ENCODE peak calls at places on chromosomes 5 and 9, in five cellular contexts. H, Q, N, F and V are unnamed samples.
A peak's percentile ranks its signal among the peaks of the same experiment; 100 is the strongest.

GRCh38 chr5:124754206-124754927 is 7.9 kb upstream of the ZNF608 start:
- DNase-seq in N (no peak), H (no peak), F (no peak), Q (no peak), V (no peak)

GRCh38 chr5:115992848-115993350 is 30.6 kb downstream of the LVRN start:
- DNase-seq in Q (no peak), H (no peak), F (no peak), N (no peak), V (no peak)

GRCh38 chr5:136192015-136192525 is 892 bp downstream of the SMIM32 start:
- DNase-seq in N (no peak), H (no peak), Q (no peak), F (peak; percentile 57), V (peak; percentile 54)

GRCh38 chr9:20732118-20732517 is 48.1 kb downstream of the FOCAD start:
- DNase-seq in N (no peak), Q (no peak), F (no peak), H (peak; percentile 81), V (no peak)

GRCh38 chr5:175206651-175207050 is 237.3 kb downstream of the DRD1 start:
- DNase-seq in Q (no peak), H (no peak), F (no peak), N (no peak), V (no peak)

GRCh38 chr9:76591256-76591950 is 132.4 kb downstream of the GCNT1 start:
- DNase-seq in Q (no peak), N (no peak), H (no peak), F (no peak), V (no peak)

GRCh38 chr5:131994533-131995226 is 16.8 kb downstream of the ACSL6 start:
- DNase-seq in Q (no peak), H (no peak), F (no peak), N (no peak), V (no peak)

GRCh38 chr5:102450313-102450990 is 48.3 kb downstream of the SLCO6A1 start:
- DNase-seq in H (peak; percentile 15), Q (no peak), N (no peak), F (peak; percentile 53), V (no peak)

GRCh38 chr5:137639645-137640044 is 96.2 kb downstream of the KLHL3 start:
- DNase-seq in Q (no peak), N (no peak), F (no peak), H (no peak), V (no peak)

GRCh38 chr5:113273949-113274348 is 160.8 kb downstream of the TSSK1B start:
- DNase-seq in N (no peak), H (no peak), Q (no peak), F (no peak), V (no peak)

GRCh38 chr5:113311301-113311700 is 123.5 kb downstream of the TSSK1B start:
- DNase-seq in H (no peak), Q (no peak), F (no peak), N (no peak), V (no peak)

GRCh38 chr5:126446498-126447224 is 23.5 kb downstream of the GRAMD2B start:
- DNase-seq in Q (no peak), H (peak; percentile 98), N (no peak), F (no peak), V (no peak)

GRCh38 chr5:179187681-179188575 is 127.8 kb downstream of the ZNF354C start:
- DNase-seq in F (no peak), Q (no peak), N (no peak), H (no peak), V (no peak)

GRCh38 chr9:98215821-98216220 is 23.4 kb upstream of the CORO2A start:
- DNase-seq in H (no peak), N (peak; percentile 53), F (peak; percentile 59), Q (no peak), V (peak; percentile 58)

GRCh38 chr5:56142620-56143431 is 90.3 kb downstream of the ANKRD55 start:
- DNase-seq in F (no peak), H (peak; percentile 49), N (no peak), Q (no peak), V (no peak)

GRCh38 chr9:34994429-34995287 is 5.1 kb downstream of the DNAJB5 start:
- DNase-seq in N (peak; percentile 46), H (peak; percentile 43), F (peak; percentile 67), Q (no peak), V (peak; percentile 55)

GRCh38 chr9:134896834-134897583 is 16.4 kb downstream of the FCN2 start:
- DNase-seq in N (no peak), H (no peak), Q (no peak), F (no peak), V (no peak)

GRCh38 chr9:134895849-134896833 is 15.5 kb downstream of the FCN2 start:
- DNase-seq in Q (no peak), F (no peak), N (no peak), H (peak; percentile 55), V (no peak)

GRCh38 chr9:134894136-134894860 is 13.7 kb downstream of the FCN2 start:
- DNase-seq in F (no peak), N (no peak), H (no peak), Q (no peak), V (no peak)

GRCh38 chr9:134892820-134893420 is 12.3 kb downstream of the FCN2 start:
- DNase-seq in N (no peak), F (no peak), Q (no peak), H (no peak), V (no peak)

GRCh38 chr9:134895103-134895502 is 14.5 kb downstream of the FCN2 start:
- DNase-seq in H (no peak), N (no peak), F (no peak), Q (no peak), V (no peak)
- TF ChIP-seq CTCF in H (no peak), N (no peak), F (no peak), Q (no peak), V (no peak)

DNA sequence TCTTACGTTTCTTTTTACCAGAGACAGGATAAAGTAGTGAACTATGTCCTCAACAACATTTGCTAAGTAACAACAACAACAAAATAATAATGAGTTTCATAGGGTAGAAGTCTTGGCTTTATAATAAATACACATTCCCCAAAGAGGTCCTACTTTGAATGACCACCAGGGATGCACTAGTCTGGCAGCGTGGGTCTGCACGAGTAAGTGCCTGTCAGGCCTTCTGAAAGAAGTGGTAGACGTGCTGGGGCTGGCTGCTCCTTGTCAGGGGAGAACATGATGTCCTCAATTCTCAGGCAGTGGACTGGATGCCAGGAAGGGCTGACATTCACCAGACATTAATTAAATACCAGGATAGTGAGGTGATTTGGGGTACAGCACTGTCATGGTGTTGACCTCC is 331.1 kb downstream of the TMEM38B start:
- DNase-seq in Q (no peak), F (peak; percentile 28), N (no peak), H (no peak), V (no peak)
- TF ChIP-seq CTCF in Q (no peak), F (peak; percentile 49), N (peak; percentile 16), H (peak; percentile 16), V (peak; percentile 32)

GRCh38 chr5:140822281-140822629 is 842 bp downstream of the PCDHA5 start:
- DNase-seq in F (no peak), N (no peak), Q (no peak), H (no peak), V (no peak)

GRCh38 chr5:140823475-140823874 is 2.1 kb downstream of the PCDHA5 start:
- DNase-seq in F (no peak), H (no peak), N (no peak), Q (no peak), V (no peak)

GRCh38 chr5:140828402-140828737 is 610 bp downstream of the PCDHA6 start:
- DNase-seq in N (no peak), F (no peak), Q (no peak), H (no peak), V (peak; percentile 43)

DNA sequence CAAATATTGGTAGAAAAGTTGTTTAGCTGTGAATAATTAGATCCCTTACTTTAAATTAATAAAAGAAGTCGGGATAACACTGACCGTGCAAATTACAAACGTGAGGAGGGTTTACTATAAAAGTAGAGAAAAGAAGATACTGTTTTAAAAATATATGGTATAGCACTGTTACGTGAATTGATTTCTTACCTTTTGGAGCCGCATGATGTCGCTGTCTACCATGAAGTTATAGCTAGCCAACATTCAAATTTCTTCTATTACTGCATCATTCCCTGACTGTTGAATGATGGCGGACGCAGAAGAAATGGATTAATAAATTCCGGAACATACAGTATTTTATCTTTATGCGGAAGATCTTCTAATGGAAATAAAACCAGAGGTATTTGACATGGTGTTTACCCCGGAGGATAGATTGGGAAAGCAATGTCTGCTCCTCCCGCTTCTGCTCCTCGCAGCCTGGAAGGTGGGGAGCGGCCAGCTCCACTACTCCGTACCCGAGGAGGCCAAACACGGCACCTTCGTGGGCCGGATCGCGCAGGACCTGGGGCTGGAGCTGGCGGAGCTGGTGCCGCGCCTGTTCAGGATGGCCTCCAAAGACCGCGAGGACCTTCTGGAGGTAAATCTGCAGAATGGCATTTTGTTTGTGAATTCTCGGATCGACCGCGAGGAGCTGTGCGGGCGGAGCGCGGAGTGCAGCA is at the start of gene PCDHA6:
- DNase-seq in H (no peak), Q (no peak), N (peak; percentile 25), F (no peak), V (no peak)
- TF ChIP-seq CTCF in H (peak; percentile 44), Q (no peak), N (peak; percentile 37), F (peak; percentile 63), V (peak; percentile 35)

DNA sequence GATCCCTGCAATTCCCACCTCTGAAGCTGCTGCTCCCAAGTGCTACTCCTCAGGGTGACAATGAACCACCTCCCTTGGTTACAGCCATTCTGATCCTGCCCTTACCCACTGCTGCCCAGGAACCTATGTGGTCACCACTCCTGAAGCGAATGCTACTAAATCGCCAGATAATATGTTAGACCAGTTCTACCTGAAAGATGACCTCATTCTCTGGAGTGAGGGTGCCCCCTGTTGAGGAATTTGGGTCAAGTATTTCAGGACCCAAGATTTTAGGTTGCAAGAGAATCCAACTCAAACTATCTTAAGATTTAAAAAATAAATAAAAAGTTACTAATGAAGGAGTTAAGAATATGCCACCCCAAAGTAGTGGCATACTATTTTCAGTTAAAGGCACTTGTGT is 5.8 kb upstream of the SNAPC3 start:
- DNase-seq in F (peak; percentile 42), H (peak; percentile 43), N (peak; percentile 28), Q (no peak), V (no peak)
- TF ChIP-seq CTCF in F (peak; percentile 69), H (peak; percentile 65), N (peak; percentile 14), Q (no peak), V (peak; percentile 10)